ENCODE peak calls at places on chromosomes 3 and 15, in ten cellular contexts. S is activated CD4-positive, alpha-beta T cell treated with anti-CD3 and anti-CD28 coated beads for 24 hours; L is frontal cortex; X is hepatic stellate cell; C is germinal center; I is HT-29; W is sciatic nerve; F is GM20000; A is posterior cingulate gyrus; D is HuH-7.5. P is an unnamed sample.

GRCh38 chr15:63893866-63894661 is 60.3 kb upstream of the HERC1 start:
- DNase-seq in S (no peak), L (no peak), X (no peak), C (no peak), I (no peak), W (no peak), F (no peak), A (no peak), D (no peak), P (no peak)

GRCh38 chr3:122546151-122546550 is 17.9 kb downstream of the PARP9 start:
- DNase-seq in S (no peak), L (no peak), X (no peak), C (no peak), I (no peak), W (no peak), F (no peak), A (no peak), D (no peak), P (no peak)

GRCh38 chr15:91995146-91995545 is 141.6 kb downstream of the SLCO3A1 start:
- DNase-seq in S (no peak), L (no peak), X (no peak), C (no peak), I (no peak), W (no peak), F (no peak), A (no peak), D (no peak), P (no peak)

GRCh38 chr3:29693863-29694262 is 413.0 kb downstream of the RBMS3 start:
- DNase-seq in S (no peak), L (no peak), X (peak), C (no peak), I (no peak), W (no peak), F (no peak), A (no peak), D (no peak), P (no peak)

GRCh38 chr15:64286473-64286872 is 69.5 kb downstream of the CSNK1G1 start:
- DNase-seq in S (no peak), L (no peak), X (no peak), C (no peak), I (no peak), W (no peak), F (no peak), A (no peak), D (no peak), P (no peak)

GRCh38 chr3:58528629-58529028 is 8.4 kb downstream of the ACOX2 start:
- DNase-seq in S (no peak), L (no peak), X (no peak), C (no peak), I (no peak), W (no peak), F (no peak), A (no peak), D (no peak), P (no peak)

GRCh38 chr3:144771401-144771870 is 799.8 kb downstream of the DIPK2A start:
- DNase-seq in S (no peak), L (no peak), X (no peak), C (no peak), I (no peak), W (no peak), F (no peak), A (no peak), D (no peak), P (no peak)

GRCh38 chr3:9681723-9682081 is 21.9 kb upstream of the CPNE9 start:
- DNase-seq in S (no peak), L (no peak), X (no peak), C (no peak), I (no peak), W (no peak), F (no peak), A (no peak), D (peak), P (no peak)

GRCh38 chr3:50173685-50174516 is 17.5 kb upstream of the GNAT1 start:
- DNase-seq in S (no peak), L (no peak), X (no peak), C (no peak), I (no peak), W (no peak), F (no peak), A (no peak), D (no peak), P (no peak)

P was measured in DND-41.